ENCODE peak calls at places on chromosomes 1 and 21, in six cellular contexts. I is IMR-90, W is fibroblast of pulmonary artery, U is endothelial cell, Q is MM.1S, Y is heart left ventricle. F is an unnamed sample.

GRCh38 chr1:96519851-96520281 is 201.7 kb upstream of the PTBP2 start:
- DNase-seq in I (no peak), W (no peak), Y (no peak), U (no peak), Q (no peak), F (peak)

GRCh38 chr1:211323156-211324063 is 3.2 kb upstream of the TRAF5 start:
- DNase-seq in Y (no peak), I (peak), U (peak), Q (peak), W (peak), F (peak)

GRCh38 chr1:5953386-5953785 is 38.8 kb downstream of the NPHP4 start:
- DNase-seq in Y (no peak), I (no peak), Q (no peak), U (no peak), W (no peak), F (no peak)

GRCh38 chr1:243903023-243903422 is 53.0 kb upstream of the AKT3 start:
- DNase-seq in U (no peak), W (no peak), Q (no peak), I (no peak), Y (no peak), F (no peak)

GRCh38 chr1:183881387-183882084 is 76.6 kb downstream of the RGL1 start:
- DNase-seq in U (peak), Y (peak), I (peak), Q (no peak), W (peak), F (peak)

GRCh38 chr1:43963006-43963405 is 6.8 kb upstream of the DPH2 start:
- DNase-seq in Q (no peak), W (no peak), U (no peak), I (no peak), Y (no peak), F (no peak)

GRCh38 chr1:54291276-54292014 is 91.5 kb downstream of the MRPL37 start:
- DNase-seq in W (no peak), U (no peak), Q (no peak), Y (no peak), I (no peak), F (no peak)

GRCh38 chr1:208479435-208479834 is 235.3 kb upstream of the PLXNA2 start:
- DNase-seq in I (no peak), W (no peak), Q (no peak), U (no peak), Y (no peak), F (no peak)

GRCh38 chr1:27394925-27395324 is 2.5 kb downstream of the GPR3 start:
- DNase-seq in Y (no peak), U (no peak), I (peak), W (no peak), Q (no peak), F (no peak)

GRCh38 chr1:221392453-221392852 is 349.4 kb downstream of the DUSP10 start:
- DNase-seq in Y (no peak), I (peak), U (no peak), Q (no peak), W (peak), F (peak)

GRCh38 chr1:158461534-158461933 is at the start of gene OR10K1:
- DNase-seq in W (no peak), Y (no peak), Q (no peak), U (no peak), I (no peak), F (no peak)

GRCh38 chr1:236795757-236796719 is 946 bp downstream of the MTR start:
- DNase-seq in Y (no peak), I (peak), W (peak), U (peak), Q (peak), F (peak)

GRCh38 chr1:150765229-150765976 is at the start of gene CTSS:
- DNase-seq in I (peak), W (peak), U (no peak), Y (no peak), Q (peak), F (no peak)

GRCh38 chr1:6711174-6711573 is 9.6 kb upstream of the DNAJC11 start:
- DNase-seq in W (no peak), Y (no peak), I (no peak), Q (no peak), U (no peak), F (no peak)

GRCh38 chr1:184753608-184754478 is 815 bp downstream of the EDEM3 start:
- DNase-seq in W (peak), Q (peak), Y (peak), U (peak), I (peak), F (peak)

GRCh38 chr1:205228052-205228451 is 306 bp downstream of the TMCC2 start:
- DNase-seq in Y (no peak), W (no peak), U (no peak), I (no peak), Q (peak), F (no peak)

DNA sequence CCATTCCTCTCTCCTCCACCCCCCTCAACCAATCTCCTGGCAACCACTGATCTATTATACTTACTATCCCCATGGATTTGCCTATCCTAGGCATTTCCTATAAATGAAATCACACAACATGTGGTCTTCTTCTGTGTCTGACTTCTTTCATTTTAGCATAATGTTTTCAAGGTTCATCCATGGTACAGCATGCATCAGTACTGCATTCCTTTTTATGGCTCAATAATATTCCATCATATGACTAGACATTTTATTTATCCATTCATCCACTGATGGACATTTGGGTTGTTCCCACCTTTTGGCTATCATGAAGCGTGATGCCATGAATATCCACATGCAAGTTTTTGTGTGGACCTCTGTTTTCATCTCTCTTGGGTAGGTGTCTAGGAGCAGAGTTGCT is 104.5 kb downstream of the HLCS start:
- DNase-seq in I (peak), W (no peak), Q (no peak), Y (no peak), U (no peak), F (no peak)
- TF ChIP-seq CTCF in I (no peak), W (no peak), Q (no peak), Y (no peak), U (no peak), F (no peak)

DNA sequence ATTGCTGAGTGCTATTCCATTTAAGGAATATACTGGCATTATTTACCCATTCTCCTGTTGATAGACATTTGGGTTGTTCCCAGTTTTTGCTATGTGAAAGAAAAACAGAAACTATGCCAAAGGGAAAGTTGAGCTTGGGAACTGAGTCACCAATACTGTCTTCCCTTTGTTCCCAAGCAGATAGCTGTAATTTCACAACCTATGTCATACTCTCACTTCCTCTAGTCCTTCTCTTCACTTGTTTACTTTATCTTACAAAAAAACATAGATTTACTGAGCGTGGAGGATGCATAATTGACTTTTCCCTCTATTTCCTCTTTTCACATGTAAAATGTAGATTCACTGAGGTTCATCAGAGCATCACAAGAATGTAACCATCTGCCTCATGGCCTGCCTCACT is 32.4 kb upstream of the PGBD5 start:
- DNase-seq in Q (no peak), Y (no peak), W (peak), I (no peak), U (no peak), F (no peak)
- TF ChIP-seq CTCF in Q (no peak), Y (no peak), W (no peak), I (no peak), U (no peak), F (no peak)

DNA sequence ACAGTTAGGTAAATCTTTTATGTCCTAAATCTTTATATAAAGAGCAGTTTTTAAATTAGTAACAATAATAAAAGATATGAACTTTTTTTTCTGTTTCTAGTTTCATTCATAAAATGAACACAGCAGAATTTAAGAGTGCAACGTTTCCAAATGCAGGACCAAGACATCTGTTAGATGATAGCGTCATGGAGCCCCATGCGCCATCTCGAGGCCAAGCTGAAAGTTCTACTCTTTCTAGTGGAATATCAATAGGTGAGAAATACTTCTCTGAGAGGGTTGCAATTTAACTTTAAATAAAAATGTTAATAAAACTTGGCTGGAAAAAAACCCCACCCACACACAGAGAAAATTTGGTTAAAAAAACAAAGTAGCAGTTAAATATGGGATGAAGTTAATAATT is 15.0 kb upstream of the ANGPTL1 start:
- DNase-seq in W (no peak), U (no peak), Y (no peak), I (no peak), Q (no peak), F (no peak)
- TF ChIP-seq CTCF in W (no peak), U (no peak), Y (no peak), I (no peak), Q (no peak), F (no peak)

DNA sequence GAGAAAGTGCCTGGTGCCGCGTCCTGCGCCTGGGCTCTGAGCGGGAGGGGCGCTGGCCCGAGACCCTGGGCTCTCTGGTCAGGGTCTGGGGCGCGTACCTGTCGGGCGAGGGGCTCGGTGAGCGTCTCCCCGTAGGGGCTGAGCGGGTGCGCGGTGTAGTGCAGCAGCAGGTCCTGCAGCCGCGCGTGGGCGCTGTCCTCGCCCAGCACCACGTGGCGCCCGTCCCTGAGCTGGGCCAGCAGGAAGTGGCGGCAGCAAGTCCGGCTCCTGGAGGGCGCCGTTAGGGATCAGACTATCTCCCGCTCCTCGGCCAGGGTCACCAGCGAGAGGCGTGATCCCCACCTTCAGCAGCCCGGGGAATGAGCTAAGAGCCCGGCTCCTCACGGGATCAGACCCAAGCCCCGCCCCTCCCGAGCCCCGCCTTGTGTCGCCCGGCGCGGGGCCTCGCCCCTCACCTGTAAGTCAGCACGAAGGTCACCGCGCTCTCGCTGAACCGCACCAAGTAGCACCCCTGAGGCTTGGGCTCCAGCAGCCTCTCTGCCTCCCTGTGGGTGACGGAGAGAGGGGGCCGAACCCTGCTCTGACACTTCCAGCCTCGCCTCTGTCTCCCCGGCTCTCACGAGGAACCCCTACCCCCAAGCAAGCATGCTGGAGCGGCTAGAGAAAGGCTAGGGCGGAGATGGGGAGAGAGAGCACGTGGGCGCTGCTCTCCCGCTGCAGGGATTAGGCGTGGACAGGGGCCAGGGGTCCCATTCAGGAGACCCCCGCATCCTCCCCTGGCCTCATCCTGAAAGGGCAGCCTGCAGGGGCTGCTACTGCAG is 2.7 kb downstream of the SH2D2A start:
- DNase-seq in Y (peak), W (peak), U (peak), I (peak), Q (peak), F (no peak)
- TF ChIP-seq CTCF in Y (peak), W (peak), U (peak), I (peak), Q (peak), F (peak)

F was measured in astrocyte of the cerebellum.